ENCODE peak calls at places on chromosomes 1 and 21, in nine cellular contexts. Z is stomach, O is AG10803, Y is HFF-Myc, D is ovary, X is mammary epithelial cell, J is Peyer's patch, L is cardiac fibroblast, U is aorta. R is an unnamed sample.

GRCh38 chr1:1203561-1204424 is 2.6 kb downstream of the TNFRSF18 start:
- DNase-seq in D (no peak), L (no peak), Z (no peak), U (peak; percentile 34), Y (no peak), X (no peak), O (no peak), J (peak; percentile 43), R (no peak)

GRCh38 chr21:42191978-42192595 is 26.9 kb upstream of the ABCG1 start:
- DNase-seq in D (no peak), O (no peak), Z (no peak), U (no peak), X (peak; percentile 53), L (no peak), J (no peak), Y (no peak), R (no peak)

GRCh38 chr1:203306970-203307541 is 1.7 kb downstream of the BTG2 start:
- DNase-seq in Y (no peak), X (peak; percentile 35), O (no peak), Z (peak; percentile 48), J (peak; percentile 73), U (peak; percentile 70), L (no peak), D (no peak), R (no peak)

GRCh38 chr1:44138239-44138638 is 3.2 kb downstream of the KLF18 start:
- DNase-seq in L (no peak), Z (no peak), O (no peak), D (no peak), U (no peak), X (no peak), Y (no peak), J (no peak), R (no peak)

GRCh38 chr1:11704226-11704619 is 12.7 kb downstream of the DRAXIN start:
- DNase-seq in D (no peak), J (no peak), Y (no peak), U (no peak), X (no peak), L (no peak), Z (no peak), O (no peak), R (no peak)

GRCh38 chr21:45482899-45483821 is 59.1 kb downstream of the SLC19A1 start:
- DNase-seq in X (no peak), Z (no peak), D (no peak), Y (no peak), L (no peak), J (no peak), O (no peak), U (peak; percentile 72), R (no peak)

GRCh38 chr21:33039542-33039941 is 13.8 kb downstream of the OLIG2 start:
- DNase-seq in Z (no peak), J (no peak), O (no peak), L (no peak), D (no peak), U (no peak), X (no peak), Y (no peak), R (no peak)

GRCh38 chr1:38885092-38885491 is 3.7 kb upstream of the GJA9 start:
- DNase-seq in O (no peak), J (no peak), L (no peak), D (no peak), Z (no peak), X (no peak), Y (no peak), U (no peak), R (no peak)

GRCh38 chr21:28099296-28099695 is 893.4 kb downstream of the LTN1 start:
- DNase-seq in Z (no peak), X (no peak), Y (no peak), D (peak; percentile 54), L (peak; percentile 94), J (peak; percentile 48), O (peak; percentile 51), U (peak; percentile 59), R (peak; percentile 11)

GRCh38 chr1:109395602-109396512 is 1.9 kb downstream of the SORT1 start:
- DNase-seq in Z (no peak), D (no peak), X (no peak), L (peak; percentile 49), O (peak; percentile 78), J (peak; percentile 58), U (no peak), Y (no peak), R (no peak)

GRCh38 chr1:32250893-32251716 is at the start of gene LCK:
- DNase-seq in Z (no peak), L (no peak), D (no peak), J (peak; percentile 87), Y (no peak), X (no peak), O (no peak), U (no peak), R (no peak)

GRCh38 chr1:30774550-30775432 is 17.2 kb upstream of the LAPTM5 start:
- DNase-seq in L (no peak), Z (no peak), U (no peak), O (no peak), J (no peak), D (no peak), Y (no peak), X (no peak), R (no peak)

GRCh38 chr1:150233359-150234308 is 2.3 kb downstream of the ANP32E start:
- DNase-seq in D (peak; percentile 17), Y (no peak), U (no peak), X (peak; percentile 9), L (peak; percentile 51), J (peak; percentile 54), O (no peak), Z (no peak), R (no peak)

GRCh38 chr1:225695578-225696332 is 42.8 kb upstream of the ENAH start:
- DNase-seq in J (no peak), O (no peak), U (no peak), Y (no peak), X (peak; percentile 32), Z (no peak), L (no peak), D (no peak), R (no peak)

DNA sequence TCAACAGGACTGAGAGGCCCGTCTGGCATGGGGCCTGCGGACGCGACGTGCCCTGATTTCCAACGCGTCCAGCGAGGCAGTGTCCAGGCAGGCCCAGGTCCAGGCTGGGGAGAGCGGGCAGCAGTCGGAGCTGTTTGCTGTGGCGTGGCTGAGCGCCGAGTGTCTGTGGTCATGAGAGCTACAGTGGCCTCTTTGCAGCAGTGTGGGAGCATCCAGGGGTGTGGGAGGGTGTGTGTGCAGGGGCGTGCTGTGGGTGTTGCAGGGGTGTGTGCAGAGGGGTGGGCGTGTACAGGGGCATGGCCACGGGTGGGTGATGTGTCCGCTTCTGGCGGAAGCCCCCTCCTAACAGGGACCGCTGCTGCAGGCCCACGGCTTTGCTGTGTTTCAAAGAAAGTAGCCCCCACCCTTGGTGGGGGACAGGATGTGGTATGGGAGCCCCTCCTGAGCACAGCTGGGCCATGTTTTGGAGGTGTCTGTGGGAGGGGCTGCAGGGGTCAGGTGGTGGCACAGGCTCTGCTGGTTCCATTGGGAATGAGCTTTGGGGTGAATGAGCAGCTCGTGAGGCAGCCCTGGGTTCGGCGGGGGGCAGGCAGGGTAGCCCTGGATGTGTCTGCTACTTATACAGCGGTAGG is 17.7 kb downstream of the PLCH2 start:
- DNase-seq in U (no peak), O (no peak), J (no peak), X (no peak), L (no peak), D (no peak), Y (no peak), Z (no peak), R (no peak)
- H3K4me3 ChIP-seq in U (no peak overlapping the region), O (no peak overlapping the region), J (no peak overlapping the region), X (no peak overlapping the region), L (no peak overlapping the region), D (no peak overlapping the region), Y (no peak overlapping the region), Z (no peak overlapping the region), R (no peak overlapping the region)

GRCh38 chr1:211551628-211552465 is 27.1 kb downstream of the SLC30A1 start:
- DNase-seq in U (peak; percentile 69), O (peak; percentile 43), D (no peak), L (peak; percentile 89), Y (no peak), X (peak; percentile 81), Z (peak; percentile 10), J (peak; percentile 22), R (peak; percentile 35)
- H3K4me3 ChIP-seq in U (no peak overlapping the region), O (no peak overlapping the region), D (no peak overlapping the region), L (no peak overlapping the region), Y (no peak overlapping the region), X (no peak overlapping the region), Z (no peak overlapping the region), J (no peak overlapping the region), R (no peak overlapping the region)

DNA sequence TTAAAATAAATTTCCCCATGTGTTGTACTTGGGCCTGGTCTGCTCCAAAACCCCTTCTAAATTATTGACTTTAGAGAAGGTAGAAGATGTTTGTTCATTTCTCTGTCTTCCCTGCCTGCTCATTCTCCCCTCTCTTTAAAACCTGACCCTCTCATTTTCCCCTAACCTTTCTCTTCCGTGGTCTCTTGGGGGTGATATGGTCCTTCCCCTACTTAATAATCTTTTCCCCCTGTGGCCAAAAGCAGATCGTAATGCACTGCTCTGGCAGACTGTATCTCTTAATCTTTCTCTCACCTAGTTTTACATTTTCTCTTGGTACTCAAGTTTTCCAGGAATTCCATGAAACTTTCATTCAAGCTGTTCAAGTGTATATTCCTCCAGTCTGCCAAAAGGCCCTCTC is 301.7 kb downstream of the TTLL7 start:
- DNase-seq in Z (no peak), D (no peak), O (no peak), X (no peak), L (no peak), U (no peak), Y (no peak), J (no peak), R (no peak)
- H3K4me3 ChIP-seq in Z (no peak overlapping the region), D (no peak overlapping the region), O (no peak overlapping the region), X (no peak overlapping the region), L (no peak overlapping the region), U (no peak overlapping the region), Y (no peak overlapping the region), J (no peak overlapping the region), R (no peak overlapping the region)

DNA sequence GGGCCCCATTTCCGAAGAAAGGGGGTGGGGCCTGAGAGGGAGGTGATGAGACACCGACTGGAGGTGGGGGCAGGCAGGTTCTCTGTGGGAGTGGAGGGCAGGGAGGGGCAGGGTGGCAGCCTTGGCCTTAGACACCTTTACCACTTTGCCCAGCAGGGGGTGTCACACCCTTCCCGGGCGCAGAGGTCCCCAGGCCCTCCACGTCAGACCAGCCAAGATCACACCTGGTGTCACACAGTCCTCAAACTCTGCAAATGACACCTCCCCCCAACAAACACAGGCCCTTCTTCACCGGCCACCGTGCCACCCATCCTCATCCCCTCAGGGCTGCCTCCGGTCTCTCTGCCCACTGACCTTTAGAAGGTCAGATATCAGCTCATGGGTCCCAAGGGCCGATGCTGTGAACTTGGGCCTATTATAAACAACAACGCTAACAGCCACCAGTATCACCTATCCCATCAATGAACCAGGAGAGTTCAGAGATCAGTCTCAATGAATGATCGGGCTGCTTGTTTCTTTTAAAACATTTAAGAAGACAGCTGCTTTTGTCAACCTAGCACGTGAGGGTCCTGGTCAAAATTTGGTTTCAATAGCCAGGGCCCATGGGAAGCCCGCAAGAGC is 103.9 kb downstream of the CASZ1 start:
- DNase-seq in L (no peak), O (no peak), J (peak; percentile 88), Z (peak; percentile 77), X (no peak), D (no peak), U (no peak), Y (no peak), R (no peak)
- H3K4me3 ChIP-seq in L (no peak overlapping the region), O (no peak overlapping the region), J (peak overlapping the region; percentile 94), Z (peak overlapping the region; percentile 66), X (no peak overlapping the region), D (no peak overlapping the region), U (no peak overlapping the region), Y (no peak overlapping the region), R (no peak overlapping the region)